ENCODE peak calls at places on chromosomes 3 and 15, in eight cellular contexts. Q, K, X, S, E, Y, D and W are unnamed samples.
A peak's percentile ranks its signal among the peaks of the same experiment; 100 is the strongest.

GRCh38 chr3:157127268-157127667 is 32.7 kb downstream of the CCNL1 start:
- DNase-seq in Q (no peak), K (no peak), X (no peak), S (no peak), E (no peak), Y (peak; percentile 46), D (no peak), W (no peak)

GRCh38 chr3:142022381-142022780 is 127.0 kb downstream of the TFDP2 start:
- DNase-seq in Q (peak; percentile 7), K (no peak), X (no peak), S (no peak), E (peak; percentile 16), Y (peak; percentile 18), D (no peak), W (peak; percentile 52)

GRCh38 chr3:42081814-42082473 is 9.2 kb upstream of the TRAK1 start:
- DNase-seq in Q (no peak), K (no peak), X (no peak), S (no peak), E (no peak), Y (no peak), D (no peak), W (no peak)

GRCh38 chr15:61390138-61390537 is 161.0 kb upstream of the RORA start:
- DNase-seq in Q (no peak), K (no peak), X (no peak), S (no peak), E (no peak), Y (no peak), D (no peak), W (no peak)

GRCh38 chr15:41698779-41699178 is 38.6 kb downstream of the MGA start:
- DNase-seq in Q (no peak), K (no peak), X (peak; percentile 20), S (no peak), E (peak; percentile 17), Y (peak; percentile 49), D (no peak), W (no peak)

GRCh38 chr15:78640840-78641733 is at the start of gene CHRNB4:
- DNase-seq in Q (peak; percentile 27), K (no peak), X (no peak), S (peak; percentile 48), E (no peak), Y (no peak), D (peak; percentile 35), W (peak; percentile 97)

GRCh38 chr3:193665370-193665989 is 72.5 kb downstream of the OPA1 start:
- DNase-seq in Q (peak; percentile 70), K (no peak), X (no peak), S (no peak), E (no peak), Y (peak; percentile 55), D (no peak), W (peak; percentile 14)

GRCh38 chr15:61028427-61028826 is 200.7 kb downstream of the RORA start:
- DNase-seq in Q (no peak), K (no peak), X (no peak), S (no peak), E (no peak), Y (no peak), D (no peak), W (peak; percentile 62)

GRCh38 chr3:42846682-42847522 is 28.8 kb downstream of the CYP8B1 start:
- DNase-seq in Q (no peak), K (no peak), X (no peak), S (no peak), E (no peak), Y (no peak), D (no peak), W (no peak)

GRCh38 chr3:44160818-44161217 is 80.9 kb upstream of the TOPAZ1 start:
- DNase-seq in Q (no peak), K (no peak), X (no peak), S (no peak), E (no peak), Y (no peak), D (no peak), W (peak; percentile 1)

GRCh38 chr15:45796433-45796832 is 161.6 kb downstream of the SQOR start:
- DNase-seq in Q (no peak), K (no peak), X (no peak), S (no peak), E (no peak), Y (no peak), D (peak; percentile 48), W (no peak)

GRCh38 chr3:186002884-186003472 is 65.2 kb upstream of the TRA2B start:
- DNase-seq in Q (peak; percentile 31), K (no peak), X (no peak), S (no peak), E (no peak), Y (peak; percentile 39), D (no peak), W (peak; percentile 64)